ENCODE peak calls at places on chromosomes 12 and 14, in nine cellular contexts. One of them, this sample, is unnamed.

GRCh38 chr14:85002846-85003245 is 527.1 kb upstream of the FLRT2 start:
- DNase-seq in activated B cell treated with CpG ODN at 0.5 μM for 24 hours: no peak
- DNase-seq in foreskin fibroblast: no peak
- DNase-seq in activated CD4-positive, alpha-beta T cell treated with anti-CD3 and anti-CD28 coated beads, Interleukin-2, amount 50 U/mL, for 1 hour: no peak
- DNase-seq in pons: no peak
- DNase-seq in stimulated activated CD4-positive, alpha-beta T cell treated with anti-CD3 and anti-CD28 coated beads, TNF-alpha, amount 100 ng/mL, for 4 hours: no peak
- DNase-seq in activated T-cell treated with anti-CD3 and anti-CD28 coated beads, Interleukin-2, amount 50 U/mL, for 1 hour: no peak
- DNase-seq in T follicular helper cell: no peak
- DNase-seq in NCI-H748 treated with DMSO at 0.1 percent for 48 hours: no peak
- DNase-seq in this sample: no peak

GRCh38 chr14:23399136-23399535 is 8.9 kb downstream of the MYH6 start:
- DNase-seq in activated CD4-positive, alpha-beta T cell treated with anti-CD3 and anti-CD28 coated beads, Interleukin-2, amount 50 U/mL, for 1 hour: no peak
- DNase-seq in NCI-H748 treated with DMSO at 0.1 percent for 48 hours: no peak
- DNase-seq in activated B cell treated with CpG ODN at 0.5 μM for 24 hours: no peak
- DNase-seq in pons: no peak
- DNase-seq in foreskin fibroblast: no peak
- DNase-seq in T follicular helper cell: no peak
- DNase-seq in activated T-cell treated with anti-CD3 and anti-CD28 coated beads, Interleukin-2, amount 50 U/mL, for 1 hour: no peak
- DNase-seq in stimulated activated CD4-positive, alpha-beta T cell treated with anti-CD3 and anti-CD28 coated beads, TNF-alpha, amount 100 ng/mL, for 4 hours: no peak
- DNase-seq in this sample: no peak

GRCh38 chr14:99755629-99756603 is 37.3 kb upstream of the EML1 start:
- DNase-seq in pons: peak; percentile 84
- DNase-seq in foreskin fibroblast: peak; percentile 96
- DNase-seq in stimulated activated CD4-positive, alpha-beta T cell treated with anti-CD3 and anti-CD28 coated beads, TNF-alpha, amount 100 ng/mL, for 4 hours: no peak
- DNase-seq in NCI-H748 treated with DMSO at 0.1 percent for 48 hours: no peak
- DNase-seq in activated CD4-positive, alpha-beta T cell treated with anti-CD3 and anti-CD28 coated beads, Interleukin-2, amount 50 U/mL, for 1 hour: no peak
- DNase-seq in activated B cell treated with CpG ODN at 0.5 μM for 24 hours: no peak
- DNase-seq in T follicular helper cell: no peak
- DNase-seq in activated T-cell treated with anti-CD3 and anti-CD28 coated beads, Interleukin-2, amount 50 U/mL, for 1 hour: no peak
- DNase-seq in this sample: no peak

GRCh38 chr12:98227162-98227561 is 288.2 kb upstream of the TMPO start:
- DNase-seq in NCI-H748 treated with DMSO at 0.1 percent for 48 hours: no peak
- DNase-seq in stimulated activated CD4-positive, alpha-beta T cell treated with anti-CD3 and anti-CD28 coated beads, TNF-alpha, amount 100 ng/mL, for 4 hours: no peak
- DNase-seq in T follicular helper cell: no peak
- DNase-seq in activated CD4-positive, alpha-beta T cell treated with anti-CD3 and anti-CD28 coated beads, Interleukin-2, amount 50 U/mL, for 1 hour: no peak
- DNase-seq in pons: no peak
- DNase-seq in activated B cell treated with CpG ODN at 0.5 μM for 24 hours: no peak
- DNase-seq in foreskin fibroblast: no peak
- DNase-seq in activated T-cell treated with anti-CD3 and anti-CD28 coated beads, Interleukin-2, amount 50 U/mL, for 1 hour: no peak
- DNase-seq in this sample: no peak

GRCh38 chr12:63307849-63308248 is 156.8 kb upstream of the AVPR1A start:
- DNase-seq in activated B cell treated with CpG ODN at 0.5 μM for 24 hours: no peak
- DNase-seq in stimulated activated CD4-positive, alpha-beta T cell treated with anti-CD3 and anti-CD28 coated beads, TNF-alpha, amount 100 ng/mL, for 4 hours: no peak
- DNase-seq in NCI-H748 treated with DMSO at 0.1 percent for 48 hours: no peak
- DNase-seq in activated CD4-positive, alpha-beta T cell treated with anti-CD3 and anti-CD28 coated beads, Interleukin-2, amount 50 U/mL, for 1 hour: no peak
- DNase-seq in pons: no peak
- DNase-seq in activated T-cell treated with anti-CD3 and anti-CD28 coated beads, Interleukin-2, amount 50 U/mL, for 1 hour: no peak
- DNase-seq in foreskin fibroblast: no peak
- DNase-seq in T follicular helper cell: no peak
- DNase-seq in this sample: no peak

GRCh38 chr14:75229923-75230792 is 48.5 kb upstream of the FOS start:
- DNase-seq in activated T-cell treated with anti-CD3 and anti-CD28 coated beads, Interleukin-2, amount 50 U/mL, for 1 hour: peak; percentile 49
- DNase-seq in pons: no peak
- DNase-seq in activated B cell treated with CpG ODN at 0.5 μM for 24 hours: no peak
- DNase-seq in foreskin fibroblast: no peak
- DNase-seq in NCI-H748 treated with DMSO at 0.1 percent for 48 hours: no peak
- DNase-seq in activated CD4-positive, alpha-beta T cell treated with anti-CD3 and anti-CD28 coated beads, Interleukin-2, amount 50 U/mL, for 1 hour: peak; percentile 30
- DNase-seq in stimulated activated CD4-positive, alpha-beta T cell treated with anti-CD3 and anti-CD28 coated beads, TNF-alpha, amount 100 ng/mL, for 4 hours: peak; percentile 2
- DNase-seq in T follicular helper cell: peak; percentile 29
- DNase-seq in this sample: no peak

GRCh38 chr12:12818693-12819092 is 5.5 kb downstream of the DDX47 start:
- DNase-seq in pons: no peak
- DNase-seq in T follicular helper cell: no peak
- DNase-seq in activated T-cell treated with anti-CD3 and anti-CD28 coated beads, Interleukin-2, amount 50 U/mL, for 1 hour: no peak
- DNase-seq in NCI-H748 treated with DMSO at 0.1 percent for 48 hours: no peak
- DNase-seq in activated B cell treated with CpG ODN at 0.5 μM for 24 hours: no peak
- DNase-seq in foreskin fibroblast: no peak
- DNase-seq in activated CD4-positive, alpha-beta T cell treated with anti-CD3 and anti-CD28 coated beads, Interleukin-2, amount 50 U/mL, for 1 hour: no peak
- DNase-seq in stimulated activated CD4-positive, alpha-beta T cell treated with anti-CD3 and anti-CD28 coated beads, TNF-alpha, amount 100 ng/mL, for 4 hours: no peak
- DNase-seq in this sample: no peak

GRCh38 chr12:59626382-59626781 is 30.6 kb downstream of the SLC16A7 start:
- DNase-seq in pons: no peak
- DNase-seq in T follicular helper cell: no peak
- DNase-seq in NCI-H748 treated with DMSO at 0.1 percent for 48 hours: no peak
- DNase-seq in stimulated activated CD4-positive, alpha-beta T cell treated with anti-CD3 and anti-CD28 coated beads, TNF-alpha, amount 100 ng/mL, for 4 hours: no peak
- DNase-seq in foreskin fibroblast: no peak
- DNase-seq in activated CD4-positive, alpha-beta T cell treated with anti-CD3 and anti-CD28 coated beads, Interleukin-2, amount 50 U/mL, for 1 hour: no peak
- DNase-seq in activated B cell treated with CpG ODN at 0.5 μM for 24 hours: no peak
- DNase-seq in activated T-cell treated with anti-CD3 and anti-CD28 coated beads, Interleukin-2, amount 50 U/mL, for 1 hour: no peak
- DNase-seq in this sample: no peak

GRCh38 chr14:61107148-61107641 is 126.2 kb downstream of the SLC38A6 start:
- DNase-seq in stimulated activated CD4-positive, alpha-beta T cell treated with anti-CD3 and anti-CD28 coated beads, TNF-alpha, amount 100 ng/mL, for 4 hours: no peak
- DNase-seq in pons: no peak
- DNase-seq in foreskin fibroblast: peak; percentile 24
- DNase-seq in activated B cell treated with CpG ODN at 0.5 μM for 24 hours: no peak
- DNase-seq in NCI-H748 treated with DMSO at 0.1 percent for 48 hours: no peak
- DNase-seq in T follicular helper cell: no peak
- DNase-seq in activated T-cell treated with anti-CD3 and anti-CD28 coated beads, Interleukin-2, amount 50 U/mL, for 1 hour: no peak
- DNase-seq in activated CD4-positive, alpha-beta T cell treated with anti-CD3 and anti-CD28 coated beads, Interleukin-2, amount 50 U/mL, for 1 hour: no peak
- DNase-seq in this sample: no peak

GRCh38 chr12:101238806-101239329 is 28.8 kb upstream of the SLC5A8 start:
- DNase-seq in stimulated activated CD4-positive, alpha-beta T cell treated with anti-CD3 and anti-CD28 coated beads, TNF-alpha, amount 100 ng/mL, for 4 hours: no peak
- DNase-seq in activated B cell treated with CpG ODN at 0.5 μM for 24 hours: no peak
- DNase-seq in T follicular helper cell: no peak
- DNase-seq in activated CD4-positive, alpha-beta T cell treated with anti-CD3 and anti-CD28 coated beads, Interleukin-2, amount 50 U/mL, for 1 hour: no peak
- DNase-seq in activated T-cell treated with anti-CD3 and anti-CD28 coated beads, Interleukin-2, amount 50 U/mL, for 1 hour: no peak
- DNase-seq in foreskin fibroblast: no peak
- DNase-seq in NCI-H748 treated with DMSO at 0.1 percent for 48 hours: no peak
- DNase-seq in pons: no peak
- DNase-seq in this sample: no peak

GRCh38 chr14:79971330-79971729 is 240.0 kb downstream of the DIO2 start:
- DNase-seq in foreskin fibroblast: peak; percentile 4
- DNase-seq in NCI-H748 treated with DMSO at 0.1 percent for 48 hours: no peak
- DNase-seq in activated CD4-positive, alpha-beta T cell treated with anti-CD3 and anti-CD28 coated beads, Interleukin-2, amount 50 U/mL, for 1 hour: no peak
- DNase-seq in T follicular helper cell: no peak
- DNase-seq in activated B cell treated with CpG ODN at 0.5 μM for 24 hours: no peak
- DNase-seq in activated T-cell treated with anti-CD3 and anti-CD28 coated beads, Interleukin-2, amount 50 U/mL, for 1 hour: no peak
- DNase-seq in pons: no peak
- DNase-seq in stimulated activated CD4-positive, alpha-beta T cell treated with anti-CD3 and anti-CD28 coated beads, TNF-alpha, amount 100 ng/mL, for 4 hours: no peak
- DNase-seq in this sample: no peak

GRCh38 chr14:90728951-90729350 is 87.3 kb downstream of the TTC7B start:
- DNase-seq in activated T-cell treated with anti-CD3 and anti-CD28 coated beads, Interleukin-2, amount 50 U/mL, for 1 hour: no peak
- DNase-seq in pons: no peak
- DNase-seq in activated B cell treated with CpG ODN at 0.5 μM for 24 hours: no peak
- DNase-seq in activated CD4-positive, alpha-beta T cell treated with anti-CD3 and anti-CD28 coated beads, Interleukin-2, amount 50 U/mL, for 1 hour: no peak
- DNase-seq in stimulated activated CD4-positive, alpha-beta T cell treated with anti-CD3 and anti-CD28 coated beads, TNF-alpha, amount 100 ng/mL, for 4 hours: no peak
- DNase-seq in T follicular helper cell: no peak
- DNase-seq in foreskin fibroblast: no peak
- DNase-seq in NCI-H748 treated with DMSO at 0.1 percent for 48 hours: no peak
- DNase-seq in this sample: no peak

GRCh38 chr12:103571286-103571685 is 15.8 kb upstream of the STAB2 start:
- DNase-seq in T follicular helper cell: no peak
- DNase-seq in pons: peak; percentile 4
- DNase-seq in foreskin fibroblast: no peak
- DNase-seq in stimulated activated CD4-positive, alpha-beta T cell treated with anti-CD3 and anti-CD28 coated beads, TNF-alpha, amount 100 ng/mL, for 4 hours: no peak
- DNase-seq in activated B cell treated with CpG ODN at 0.5 μM for 24 hours: no peak
- DNase-seq in NCI-H748 treated with DMSO at 0.1 percent for 48 hours: peak; percentile 70
- DNase-seq in activated T-cell treated with anti-CD3 and anti-CD28 coated beads, Interleukin-2, amount 50 U/mL, for 1 hour: no peak
- DNase-seq in activated CD4-positive, alpha-beta T cell treated with anti-CD3 and anti-CD28 coated beads, Interleukin-2, amount 50 U/mL, for 1 hour: no peak
- DNase-seq in this sample: no peak

GRCh38 chr12:27657296-27657695 is 39.0 kb upstream of the REP15 start:
- DNase-seq in foreskin fibroblast: no peak
- DNase-seq in activated T-cell treated with anti-CD3 and anti-CD28 coated beads, Interleukin-2, amount 50 U/mL, for 1 hour: no peak
- DNase-seq in activated CD4-positive, alpha-beta T cell treated with anti-CD3 and anti-CD28 coated beads, Interleukin-2, amount 50 U/mL, for 1 hour: no peak
- DNase-seq in activated B cell treated with CpG ODN at 0.5 μM for 24 hours: no peak
- DNase-seq in NCI-H748 treated with DMSO at 0.1 percent for 48 hours: no peak
- DNase-seq in T follicular helper cell: no peak
- DNase-seq in stimulated activated CD4-positive, alpha-beta T cell treated with anti-CD3 and anti-CD28 coated beads, TNF-alpha, amount 100 ng/mL, for 4 hours: no peak
- DNase-seq in pons: no peak
- DNase-seq in this sample: no peak

GRCh38 chr14:59060841-59061240 is 127.6 kb upstream of the DAAM1 start:
- DNase-seq in stimulated activated CD4-positive, alpha-beta T cell treated with anti-CD3 and anti-CD28 coated beads, TNF-alpha, amount 100 ng/mL, for 4 hours: no peak
- DNase-seq in NCI-H748 treated with DMSO at 0.1 percent for 48 hours: no peak
- DNase-seq in pons: peak; percentile 12
- DNase-seq in activated CD4-positive, alpha-beta T cell treated with anti-CD3 and anti-CD28 coated beads, Interleukin-2, amount 50 U/mL, for 1 hour: no peak
- DNase-seq in T follicular helper cell: no peak
- DNase-seq in foreskin fibroblast: no peak
- DNase-seq in activated B cell treated with CpG ODN at 0.5 μM for 24 hours: no peak
- DNase-seq in activated T-cell treated with anti-CD3 and anti-CD28 coated beads, Interleukin-2, amount 50 U/mL, for 1 hour: no peak
- DNase-seq in this sample: no peak

GRCh38 chr14:36099619-36100018 is 76.9 kb downstream of the PTCSC3 start:
- DNase-seq in activated B cell treated with CpG ODN at 0.5 μM for 24 hours: no peak
- DNase-seq in T follicular helper cell: no peak
- DNase-seq in stimulated activated CD4-positive, alpha-beta T cell treated with anti-CD3 and anti-CD28 coated beads, TNF-alpha, amount 100 ng/mL, for 4 hours: no peak
- DNase-seq in activated CD4-positive, alpha-beta T cell treated with anti-CD3 and anti-CD28 coated beads, Interleukin-2, amount 50 U/mL, for 1 hour: no peak
- DNase-seq in foreskin fibroblast: no peak
- DNase-seq in pons: no peak
- DNase-seq in activated T-cell treated with anti-CD3 and anti-CD28 coated beads, Interleukin-2, amount 50 U/mL, for 1 hour: no peak
- DNase-seq in NCI-H748 treated with DMSO at 0.1 percent for 48 hours: no peak
- DNase-seq in this sample: no peak

GRCh38 chr12:16171348-16171747 is 106.1 kb downstream of the SLC15A5 start:
- DNase-seq in NCI-H748 treated with DMSO at 0.1 percent for 48 hours: no peak
- DNase-seq in T follicular helper cell: no peak
- DNase-seq in pons: no peak
- DNase-seq in foreskin fibroblast: no peak
- DNase-seq in activated CD4-positive, alpha-beta T cell treated with anti-CD3 and anti-CD28 coated beads, Interleukin-2, amount 50 U/mL, for 1 hour: no peak
- DNase-seq in activated T-cell treated with anti-CD3 and anti-CD28 coated beads, Interleukin-2, amount 50 U/mL, for 1 hour: no peak
- DNase-seq in activated B cell treated with CpG ODN at 0.5 μM for 24 hours: no peak
- DNase-seq in stimulated activated CD4-positive, alpha-beta T cell treated with anti-CD3 and anti-CD28 coated beads, TNF-alpha, amount 100 ng/mL, for 4 hours: no peak
- DNase-seq in this sample: no peak

GRCh38 chr12:32877670-32878459 is 18.7 kb downstream of the PKP2 start:
- DNase-seq in T follicular helper cell: no peak
- DNase-seq in activated T-cell treated with anti-CD3 and anti-CD28 coated beads, Interleukin-2, amount 50 U/mL, for 1 hour: no peak
- DNase-seq in pons: peak; percentile 30
- DNase-seq in activated CD4-positive, alpha-beta T cell treated with anti-CD3 and anti-CD28 coated beads, Interleukin-2, amount 50 U/mL, for 1 hour: no peak
- DNase-seq in NCI-H748 treated with DMSO at 0.1 percent for 48 hours: no peak
- DNase-seq in foreskin fibroblast: no peak
- DNase-seq in activated B cell treated with CpG ODN at 0.5 μM for 24 hours: no peak
- DNase-seq in stimulated activated CD4-positive, alpha-beta T cell treated with anti-CD3 and anti-CD28 coated beads, TNF-alpha, amount 100 ng/mL, for 4 hours: no peak
- DNase-seq in this sample: no peak

GRCh38 chr12:47686645-47687240 is 19.1 kb downstream of the RPAP3 start:
- DNase-seq in activated CD4-positive, alpha-beta T cell treated with anti-CD3 and anti-CD28 coated beads, Interleukin-2, amount 50 U/mL, for 1 hour: peak; percentile 12
- DNase-seq in foreskin fibroblast: peak; percentile 40
- DNase-seq in NCI-H748 treated with DMSO at 0.1 percent for 48 hours: peak; percentile 8
- DNase-seq in T follicular helper cell: no peak
- DNase-seq in activated T-cell treated with anti-CD3 and anti-CD28 coated beads, Interleukin-2, amount 50 U/mL, for 1 hour: no peak
- DNase-seq in pons: peak; percentile 60
- DNase-seq in activated B cell treated with CpG ODN at 0.5 μM for 24 hours: no peak
- DNase-seq in stimulated activated CD4-positive, alpha-beta T cell treated with anti-CD3 and anti-CD28 coated beads, TNF-alpha, amount 100 ng/mL, for 4 hours: no peak
- DNase-seq in this sample: no peak

GRCh38 chr12:109346920-109347319 is 780 bp upstream of the MYO1H start:
- DNase-seq in stimulated activated CD4-positive, alpha-beta T cell treated with anti-CD3 and anti-CD28 coated beads, TNF-alpha, amount 100 ng/mL, for 4 hours: no peak
- DNase-seq in T follicular helper cell: no peak
- DNase-seq in activated CD4-positive, alpha-beta T cell treated with anti-CD3 and anti-CD28 coated beads, Interleukin-2, amount 50 U/mL, for 1 hour: no peak
- DNase-seq in foreskin fibroblast: no peak
- DNase-seq in activated T-cell treated with anti-CD3 and anti-CD28 coated beads, Interleukin-2, amount 50 U/mL, for 1 hour: no peak
- DNase-seq in pons: no peak
- DNase-seq in NCI-H748 treated with DMSO at 0.1 percent for 48 hours: no peak
- DNase-seq in activated B cell treated with CpG ODN at 0.5 μM for 24 hours: no peak
- DNase-seq in this sample: peak; percentile 57

GRCh38 chr12:113056631-113057488 is at the start of gene DTX1:
- DNase-seq in stimulated activated CD4-positive, alpha-beta T cell treated with anti-CD3 and anti-CD28 coated beads, TNF-alpha, amount 100 ng/mL, for 4 hours: peak; percentile 26
- DNase-seq in activated B cell treated with CpG ODN at 0.5 μM for 24 hours: no peak
- DNase-seq in activated CD4-positive, alpha-beta T cell treated with anti-CD3 and anti-CD28 coated beads, Interleukin-2, amount 50 U/mL, for 1 hour: peak; percentile 36
- DNase-seq in foreskin fibroblast: no peak
- DNase-seq in T follicular helper cell: peak; percentile 20
- DNase-seq in NCI-H748 treated with DMSO at 0.1 percent for 48 hours: no peak
- DNase-seq in activated T-cell treated with anti-CD3 and anti-CD28 coated beads, Interleukin-2, amount 50 U/mL, for 1 hour: peak; percentile 59
- DNase-seq in pons: no peak
- DNase-seq in this sample: peak; percentile 65

GRCh38 chr12:1886396-1887008 is 31.9 kb downstream of the CACNA2D4 start:
- DNase-seq in activated T-cell treated with anti-CD3 and anti-CD28 coated beads, Interleukin-2, amount 50 U/mL, for 1 hour: no peak
- DNase-seq in activated CD4-positive, alpha-beta T cell treated with anti-CD3 and anti-CD28 coated beads, Interleukin-2, amount 50 U/mL, for 1 hour: no peak
- DNase-seq in activated B cell treated with CpG ODN at 0.5 μM for 24 hours: no peak
- DNase-seq in T follicular helper cell: no peak
- DNase-seq in pons: no peak
- DNase-seq in stimulated activated CD4-positive, alpha-beta T cell treated with anti-CD3 and anti-CD28 coated beads, TNF-alpha, amount 100 ng/mL, for 4 hours: no peak
- DNase-seq in NCI-H748 treated with DMSO at 0.1 percent for 48 hours: no peak
- DNase-seq in foreskin fibroblast: no peak
- DNase-seq in this sample: no peak

GRCh38 chr12:67019070-67019469 is 250.1 kb upstream of the CAND1 start:
- DNase-seq in activated CD4-positive, alpha-beta T cell treated with anti-CD3 and anti-CD28 coated beads, Interleukin-2, amount 50 U/mL, for 1 hour: no peak
- DNase-seq in stimulated activated CD4-positive, alpha-beta T cell treated with anti-CD3 and anti-CD28 coated beads, TNF-alpha, amount 100 ng/mL, for 4 hours: no peak
- DNase-seq in foreskin fibroblast: no peak
- DNase-seq in NCI-H748 treated with DMSO at 0.1 percent for 48 hours: no peak
- DNase-seq in activated B cell treated with CpG ODN at 0.5 μM for 24 hours: no peak
- DNase-seq in pons: peak; percentile 8
- DNase-seq in activated T-cell treated with anti-CD3 and anti-CD28 coated beads, Interleukin-2, amount 50 U/mL, for 1 hour: no peak
- DNase-seq in T follicular helper cell: no peak
- DNase-seq in this sample: no peak

GRCh38 chr12:78403136-78403535 is 461.4 kb upstream of the SYT1 start:
- DNase-seq in activated CD4-positive, alpha-beta T cell treated with anti-CD3 and anti-CD28 coated beads, Interleukin-2, amount 50 U/mL, for 1 hour: no peak
- DNase-seq in activated T-cell treated with anti-CD3 and anti-CD28 coated beads, Interleukin-2, amount 50 U/mL, for 1 hour: no peak
- DNase-seq in NCI-H748 treated with DMSO at 0.1 percent for 48 hours: no peak
- DNase-seq in activated B cell treated with CpG ODN at 0.5 μM for 24 hours: no peak
- DNase-seq in pons: no peak
- DNase-seq in T follicular helper cell: no peak
- DNase-seq in foreskin fibroblast: peak; percentile 80
- DNase-seq in stimulated activated CD4-positive, alpha-beta T cell treated with anti-CD3 and anti-CD28 coated beads, TNF-alpha, amount 100 ng/mL, for 4 hours: no peak
- DNase-seq in this sample: no peak

This sample was measured in stimulated activated effector memory CD8-positive, alpha-beta T cell treated with anti-CD3 and anti-CD28 coated beads, Interleukin-12 subunit alpha, Interleukin-12 subunit beta, amount 100 ng/mL, for 72 hours.